ENCODE peak calls at places on chromosomes 3 and 15, in five cellular contexts. V is lung; Z is naive thymus-derived CD4-positive, alpha-beta T cell; W is heart left ventricle; F is adipocyte. T is an unnamed sample.

GRCh38 chr15:72313448-72313840 is 6.5 kb downstream of the CELF6 start:
- DNase-seq in V (no peak), Z (no peak), W (no peak), F (no peak), T (no peak)

GRCh38 chr3:194273396-194274310 is 77.5 kb downstream of the CPN2 start:
- DNase-seq in V (no peak), Z (no peak), W (no peak), F (no peak), T (no peak)

GRCh38 chr3:194738254-194739093 is 52.8 kb downstream of the FAM43A start:
- DNase-seq in V (no peak), Z (no peak), W (peak; percentile 78), F (peak; percentile 56), T (no peak)

GRCh38 chr3:9061634-9062033 is 98.4 kb upstream of the RAD18 start:
- DNase-seq in V (no peak), Z (no peak), W (no peak), F (no peak), T (no peak)

GRCh38 chr3:149393355-149394165 is 16.1 kb upstream of the TM4SF1 start:
- DNase-seq in V (peak; percentile 80), Z (no peak), W (peak; percentile 74), F (peak; percentile 91), T (no peak)

GRCh38 chr15:65540314-65540713 is 10.1 kb downstream of the HACD3 start:
- DNase-seq in V (no peak), Z (no peak), W (no peak), F (no peak), T (no peak)

GRCh38 chr15:39134282-39134681 is 446.6 kb upstream of the THBS1 start:
- DNase-seq in V (no peak), Z (no peak), W (no peak), F (no peak), T (no peak)

GRCh38 chr3:58052373-58053273 is 44.4 kb downstream of the FLNB start:
- DNase-seq in V (peak; percentile 75), Z (no peak), W (peak; percentile 65), F (peak; percentile 96), T (no peak)

GRCh38 chr3:9098716-9099675 is 135.7 kb upstream of the RAD18 start:
- DNase-seq in V (no peak), Z (no peak), W (no peak), F (no peak), T (no peak)

GRCh38 chr3:72595927-72596610 is 252.2 kb downstream of the SHQ1 start:
- DNase-seq in V (no peak), Z (no peak), W (no peak), F (peak; percentile 42), T (no peak)

GRCh38 chr3:168847293-168847883 is 751.7 kb upstream of the GOLIM4 start:
- DNase-seq in V (no peak), Z (no peak), W (no peak), F (peak; percentile 83), T (no peak)

GRCh38 chr3:2476996-2477395 is 378.3 kb downstream of the CNTN4 start:
- DNase-seq in V (no peak), Z (no peak), W (no peak), F (no peak), T (no peak)

GRCh38 chr15:35506272-35506870 is 39.6 kb downstream of the DPH6 start:
- DNase-seq in V (no peak), Z (no peak), W (no peak), F (no peak), T (no peak)

GRCh38 chr3:23884481-23884880 is 32.3 kb downstream of the NKIRAS1 start:
- DNase-seq in V (no peak), Z (no peak), W (no peak), F (no peak), T (no peak)

GRCh38 chr3:105253225-105253624 is 113.5 kb upstream of the ALCAM start:
- DNase-seq in V (peak; percentile 49), Z (no peak), W (no peak), F (no peak), T (no peak)

GRCh38 chr3:127714151-127714571 is 41.4 kb downstream of the ABTB1 start:
- DNase-seq in V (no peak), Z (no peak), W (peak; percentile 58), F (no peak), T (no peak)

GRCh38 chr3:32224047-32224446 is 14.4 kb upstream of the CMTM8 start:
- DNase-seq in V (no peak), Z (no peak), W (no peak), F (no peak), T (no peak)

GRCh38 chr15:83510001-83510400 is 62.9 kb downstream of the SH3GL3 start:
- DNase-seq in V (no peak), Z (no peak), W (no peak), F (no peak), T (no peak)

GRCh38 chr3:54191220-54191619 is 68.9 kb downstream of the CACNA2D3 start:
- DNase-seq in V (no peak), Z (no peak), W (no peak), F (no peak), T (no peak)

GRCh38 chr3:120773932-120774331 is 31.4 kb downstream of the GTF2E1 start:
- DNase-seq in V (no peak), Z (no peak), W (no peak), F (no peak), T (no peak)

GRCh38 chr3:144624656-144625055 is 653.0 kb downstream of the DIPK2A start:
- DNase-seq in V (no peak), Z (no peak), W (no peak), F (no peak), T (no peak)

GRCh38 chr3:53045107-53045783 is 628 bp downstream of the SFMBT1 start:
- DNase-seq in V (peak; percentile 44), Z (peak; percentile 72), W (peak; percentile 73), F (peak; percentile 78), T (peak; percentile 77)

GRCh38 chr3:64539451-64540196 is 148.2 kb downstream of the ADAMTS9 start:
- DNase-seq in V (no peak), Z (no peak), W (peak; percentile 36), F (peak; percentile 83), T (no peak)

GRCh38 chr15:96565266-96565665 is 234.8 kb downstream of the NR2F2 start:
- DNase-seq in V (no peak), Z (no peak), W (no peak), F (no peak), T (no peak)

GRCh38 chr15:22961661-22962221 is 18.4 kb downstream of the CYFIP1 start:
- DNase-seq in V (no peak), Z (no peak), W (no peak), F (peak; percentile 41), T (no peak)

GRCh38 chr15:22958487-22959280 is 21.5 kb downstream of the CYFIP1 start:
- DNase-seq in V (no peak), Z (no peak), W (no peak), F (no peak), T (no peak)

GRCh38 chr15:22960587-22960986 is 19.6 kb downstream of the CYFIP1 start:
- DNase-seq in V (no peak), Z (no peak), W (no peak), F (no peak), T (no peak)

GRCh38 chr15:22960126-22960525 is 20.0 kb downstream of the CYFIP1 start:
- DNase-seq in V (no peak), Z (no peak), W (no peak), F (no peak), T (no peak)

GRCh38 chr15:22959451-22960101 is 20.6 kb downstream of the CYFIP1 start:
- DNase-seq in V (no peak), Z (no peak), W (no peak), F (no peak), T (no peak)
- H3K4me1 ChIP-seq in V (peaks cover 11% of the 10 kb centered on the region), Z (no peaks in the 10 kb centered on the region), W (peaks cover 91% of the 10 kb centered on the region), F (peaks cover 42% of the 10 kb centered on the region), T (no peaks in the 10 kb centered on the region)

DNA sequence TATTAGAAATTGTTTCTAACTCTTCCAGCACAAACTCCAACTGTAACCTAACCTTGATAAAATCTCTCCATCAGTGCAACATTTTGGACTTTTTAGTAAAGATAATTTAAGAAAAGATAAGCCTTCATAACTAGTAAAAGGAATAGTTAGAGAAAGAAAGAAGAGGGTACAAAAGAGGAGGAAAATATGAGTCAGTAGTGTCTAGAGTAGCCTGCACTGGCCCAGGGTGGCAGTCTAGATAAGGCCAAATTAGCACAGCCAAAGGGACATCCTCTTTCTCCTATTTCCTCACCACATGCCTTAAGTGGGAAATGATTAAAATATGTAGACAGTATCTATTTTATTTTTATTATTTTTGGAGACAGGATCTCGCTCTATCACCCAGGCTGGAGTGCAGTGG is 3.7 kb downstream of the PROS1 start:
- DNase-seq in V (no peak), Z (no peak), W (no peak), F (no peak), T (no peak)
- H3K4me1 ChIP-seq in V (no peaks in the 10 kb centered on the region), Z (peaks cover 10% of the 10 kb centered on the region), W (peaks cover 19% of the 10 kb centered on the region), F (peaks cover 37% of the 10 kb centered on the region), T (peaks cover 4% of the 10 kb centered on the region)

GRCh38 chr15:74790080-74790916 is 8.4 kb downstream of the CSK start:
- DNase-seq in V (no peak), Z (no peak), W (peak; percentile 87), F (peak; percentile 44), T (no peak)
- H3K4me1 ChIP-seq in V (peaks cover 30% of the 10 kb centered on the region), Z (peaks cover 84% of the 10 kb centered on the region), W (peaks cover 85% of the 10 kb centered on the region), F (peaks cover 26% of the 10 kb centered on the region), T (peaks cover 99% of the 10 kb centered on the region)

GRCh38 chr3:185813691-185814215 is 11.1 kb downstream of the IGF2BP2 start:
- DNase-seq in V (no peak), Z (no peak), W (no peak), F (peak; percentile 83), T (no peak)

GRCh38 chr3:185813205-185813604 is 11.6 kb downstream of the IGF2BP2 start:
- DNase-seq in V (no peak), Z (no peak), W (no peak), F (peak; percentile 70), T (no peak)

GRCh38 chr3:185820973-185821758 is 3.7 kb downstream of the IGF2BP2 start:
- DNase-seq in V (no peak), Z (no peak), W (no peak), F (peak; percentile 90), T (no peak)

GRCh38 chr3:185818267-185818875 is 6.5 kb downstream of the IGF2BP2 start:
- DNase-seq in V (no peak), Z (no peak), W (no peak), F (peak; percentile 36), T (no peak)

DNA sequence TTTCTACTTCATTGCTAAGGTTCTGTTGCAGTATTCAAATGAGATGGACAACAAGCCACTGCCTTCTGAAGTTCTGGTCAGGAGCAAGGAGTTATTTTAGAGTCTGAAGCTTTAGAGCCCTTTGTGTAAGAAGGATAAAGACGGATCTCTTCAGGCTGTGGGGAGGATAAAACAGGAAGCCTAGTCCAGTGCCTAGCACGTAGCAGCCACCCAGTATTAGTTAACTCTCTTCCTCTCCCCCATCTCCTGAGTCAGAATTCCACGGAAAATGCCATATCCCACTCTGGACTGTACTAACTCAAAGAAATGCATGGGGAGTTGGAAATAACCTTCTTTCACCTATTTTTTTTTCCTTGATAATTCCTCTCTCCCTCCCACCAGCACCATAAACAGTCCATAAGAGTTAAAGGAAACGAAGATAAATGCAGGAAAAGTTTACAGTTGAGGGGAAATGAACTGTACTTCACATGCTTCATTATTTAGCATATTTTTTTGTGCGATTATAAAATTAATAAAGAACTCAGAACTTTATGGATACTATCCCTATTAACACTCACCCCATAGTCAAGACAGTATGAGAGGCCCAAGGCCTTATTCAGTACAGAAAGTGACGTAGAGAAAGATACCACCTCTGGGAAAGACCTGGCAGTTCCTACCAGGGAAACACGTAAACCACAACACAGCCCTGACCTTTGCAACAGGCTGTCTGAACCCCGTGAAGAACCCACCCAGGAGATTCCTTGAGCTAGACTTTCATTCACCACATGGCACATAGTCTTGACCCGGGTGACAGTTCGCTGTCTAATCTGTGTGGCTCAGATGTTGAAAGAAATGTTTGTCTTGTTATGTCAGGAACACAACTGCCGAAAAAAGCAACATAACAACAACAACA is 9.2 kb downstream of the IGF2BP2 start:
- DNase-seq in V (no peak), Z (no peak), W (no peak), F (peak; percentile 51), T (no peak)
- H3K4me1 ChIP-seq in V (peaks cover 17% of the 10 kb centered on the region), Z (no peaks in the 10 kb centered on the region), W (peaks cover 4% of the 10 kb centered on the region), F (peaks cover 63% of the 10 kb centered on the region), T (no peaks in the 10 kb centered on the region)

T was measured in CD8-positive, alpha-beta memory T cell.